ENCODE peak calls at places on chromosome 9, in four cellular contexts. U is testis, T is stomach, X is osteoblast. H is an unnamed sample.

GRCh38 chr9:15250013-15250412 is 57.0 kb downstream of the TTC39B start:
- DNase-seq in X (no peak), U (no peak), T (no peak), H (no peak)

GRCh38 chr9:128051932-128052734 is 15.0 kb downstream of the NAIF1 start:
- DNase-seq in T (peak; percentile 50), U (no peak), X (peak; percentile 15), H (no peak)

GRCh38 chr9:259405-260404 is 45.0 kb downstream of the DOCK8 start:
- DNase-seq in U (no peak), T (no peak), X (no peak), H (no peak)

GRCh38 chr9:130282000-130282700 is 16.6 kb downstream of the HMCN2 start:
- DNase-seq in U (no peak), T (no peak), X (peak; percentile 58), H (no peak)

GRCh38 chr9:125538092-125538473 is 168.9 kb downstream of the MAPKAP1 start:
- DNase-seq in U (no peak), T (peak; percentile 74), X (no peak), H (no peak)

GRCh38 chr9:2934883-2935282 is 91.0 kb upstream of the PUM3 start:
- DNase-seq in U (no peak), T (no peak), X (peak; percentile 0), H (no peak)

GRCh38 chr9:137049544-137050449 is 3.8 kb upstream of the NPDC1 start:
- DNase-seq in U (peak; percentile 76), T (peak; percentile 84), X (peak; percentile 97), H (no peak)

GRCh38 chr9:109199676-109200075 is 32.6 kb upstream of the FRRS1L start:
- DNase-seq in X (no peak), T (no peak), U (no peak), H (no peak)

GRCh38 chr9:8856686-8857329 is 1057.2 kb upstream of the DMAC1 start:
- DNase-seq in T (no peak), U (no peak), X (peak; percentile 66), H (no peak)

GRCh38 chr9:134690946-134691694 is 49.5 kb downstream of the COL5A1 start:
- DNase-seq in X (peak; percentile 88), U (no peak), T (no peak), H (peak; percentile 61)

GRCh38 chr9:104091708-104092107 is 2.4 kb upstream of the SMC2 start:
- DNase-seq in T (no peak), X (peak; percentile 6), U (peak; percentile 25), H (peak; percentile 72)

GRCh38 chr9:98707158-98708102 is 1.3 kb downstream of the GABBR2 start:
- DNase-seq in U (peak; percentile 80), X (peak; percentile 95), T (peak; percentile 29), H (no peak)

GRCh38 chr9:113398796-113399195 is 2.3 kb downstream of the ALAD start:
- DNase-seq in X (no peak), T (no peak), U (no peak), H (no peak)

GRCh38 chr9:70861376-70861775 is 260.0 kb downstream of the TRPM3 start:
- DNase-seq in U (no peak), X (no peak), T (no peak), H (no peak)

GRCh38 chr9:83299556-83299955 is 236.6 kb upstream of the RASEF start:
- DNase-seq in X (no peak), T (no peak), U (no peak), H (no peak)

GRCh38 chr9:297104-297794 is 82.6 kb downstream of the DOCK8 start:
- DNase-seq in X (no peak), T (peak; percentile 60), U (no peak), H (peak; percentile 38)

GRCh38 chr9:134726722-134727034 is 85.1 kb downstream of the COL5A1 start:
- DNase-seq in U (no peak), T (no peak), X (no peak), H (no peak)

GRCh38 chr9:104743377-104743985 is 4.0 kb upstream of the NIPSNAP3A start:
- DNase-seq in T (no peak), U (no peak), X (no peak), H (no peak)

GRCh38 chr9:133619791-133620190 is 10.6 kb upstream of the FAM163B start:
- DNase-seq in U (no peak), T (no peak), X (peak; percentile 17), H (no peak)

GRCh38 chr9:132641216-132641615 is 28.6 kb downstream of the DDX31 start:
- DNase-seq in U (no peak), T (no peak), X (no peak), H (no peak)

GRCh38 chr9:131776473-131776872 is 36.6 kb upstream of the RAPGEF1 start:
- DNase-seq in U (peak; percentile 19), T (no peak), X (no peak), H (no peak)

GRCh38 chr9:107639426-107639825 is 149.9 kb upstream of the KLF4 start:
- DNase-seq in X (no peak), T (no peak), U (no peak), H (no peak)

GRCh38 chr9:118058227-118058626 is 354.0 kb downstream of the TLR4 start:
- DNase-seq in T (no peak), X (no peak), U (no peak), H (no peak)

GRCh38 chr9:126327016-126327749 is 554 bp downstream of the MVB12B start:
- DNase-seq in T (no peak), X (no peak), U (peak; percentile 25), H (no peak)

GRCh38 chr9:33161589-33162132 is 5.5 kb downstream of the B4GALT1 start:
- DNase-seq in T (peak; percentile 78), X (no peak), U (no peak), H (no peak)

GRCh38 chr9:90814355-90814754 is 12.7 kb downstream of the SYK start:
- DNase-seq in U (no peak), T (no peak), X (no peak), H (no peak)

GRCh38 chr9:36137392-36138004 is 965 bp downstream of the GLIPR2 start:
- DNase-seq in X (peak; percentile 90), U (no peak), T (no peak), H (peak; percentile 81)

GRCh38 chr9:106481003-106481614 is 381.9 kb upstream of the ZNF462 start:
- DNase-seq in T (no peak), X (no peak), U (no peak), H (no peak)
- H3K4me3 ChIP-seq in T (no peak overlapping the region), X (no peak overlapping the region), U (no peak overlapping the region), H (no peak overlapping the region)

GRCh38 chr9:38017149-38017884 is 51.7 kb downstream of the SHB start:
- DNase-seq in T (peak; percentile 84), X (peak; percentile 66), U (peak; percentile 72), H (peak; percentile 39)
- TF ChIP-seq CTCF in T (no peak), X (peak; percentile 24), U (peak; percentile 22), H (peak; percentile 78)

DNA sequence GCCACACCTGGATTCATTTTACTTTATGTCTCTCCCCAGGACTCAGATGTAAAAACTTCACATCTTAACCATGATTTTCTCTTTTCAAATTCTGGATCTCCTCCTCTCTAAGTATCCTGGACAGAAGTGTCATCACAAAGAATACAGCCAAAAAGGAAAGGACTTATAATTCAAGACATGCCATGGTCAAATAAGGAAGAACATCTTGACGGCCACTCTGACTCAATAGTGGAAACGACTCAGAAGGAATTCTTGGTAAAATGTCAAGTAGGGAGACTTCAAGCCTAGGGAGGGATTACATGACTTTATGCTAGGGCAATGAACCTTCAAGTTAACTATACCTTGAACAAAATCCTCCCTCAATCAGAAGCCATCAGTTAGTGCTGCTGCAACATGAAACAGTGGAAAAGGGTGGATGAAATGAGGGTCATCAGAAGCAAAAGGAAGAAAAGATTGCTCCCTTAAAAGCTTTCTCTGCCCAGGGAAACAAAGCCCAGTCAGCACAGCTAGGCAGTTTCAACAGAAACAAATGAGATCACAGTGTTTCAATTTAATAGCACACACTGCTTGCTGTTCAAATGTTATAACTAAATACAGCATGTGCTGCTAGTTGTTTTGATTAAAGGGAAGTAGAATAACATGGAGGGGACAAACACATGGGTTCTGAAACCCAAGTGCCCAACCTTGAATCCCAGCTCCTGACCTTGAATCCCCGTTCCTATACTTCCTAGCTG is 101.4 kb downstream of the LPAR1 start:
- DNase-seq in U (no peak), T (no peak), X (peak; percentile 52), H (no peak)
- H3K27ac ChIP-seq in U (no peak overlapping the region), T (peak overlapping the region; percentile 11), X (peak overlapping the region; percentile 81), H (peak overlapping the region; percentile 82)

GRCh38 chr9:123354806-123355508 is 1.0 kb upstream of the CRB2 start:
- DNase-seq in U (no peak), T (no peak), X (peak; percentile 51), H (no peak)
- H3K4me3 ChIP-seq in U (no peak overlapping the region), T (no peak overlapping the region), X (no peak overlapping the region), H (no peak overlapping the region)

H was measured in tibial artery.